ENCODE peak calls at places on chromosomes 4 and X, in four cellular contexts. One of them, this sample, is unnamed.

GRCh38 chrX:29470029-29470428 is 745.3 kb upstream of the MAGEB2 start:
- DNase-seq in K562: no peak
- DNase-seq in HepG2: no peak
- DNase-seq in HEK293T: no peak
- DNase-seq in this sample: no peak

GRCh38 chrX:110853610-110854009 is 58.0 kb upstream of the CHRDL1 start:
- DNase-seq in K562: no peak
- DNase-seq in HepG2: no peak
- DNase-seq in HEK293T: peak; percentile 43
- DNase-seq in this sample: no peak

GRCh38 chrX:41922694-41923171 is 621 bp downstream of the CASK start:
- DNase-seq in K562: no peak
- DNase-seq in HepG2: no peak
- DNase-seq in HEK293T: peak; percentile 17
- DNase-seq in this sample: no peak

GRCh38 chrX:15815779-15816452 is 25.6 kb downstream of the ZRSR2 start:
- DNase-seq in K562: peak; percentile 13
- DNase-seq in HepG2: peak; percentile 5
- DNase-seq in HEK293T: peak; percentile 46
- DNase-seq in this sample: peak; percentile 8

GRCh38 chrX:146006637-146007036 is 189.0 kb downstream of the SLITRK2 start:
- DNase-seq in K562: no peak
- DNase-seq in HepG2: no peak
- DNase-seq in HEK293T: no peak
- DNase-seq in this sample: no peak

GRCh38 chr4:73690051-73690744 is 50.2 kb upstream of the CXCL8 start:
- DNase-seq in K562: no peak
- DNase-seq in HepG2: no peak
- DNase-seq in HEK293T: no peak
- DNase-seq in this sample: no peak

GRCh38 chrX:151984891-151985290 is 10.4 kb upstream of the GABRE start:
- DNase-seq in K562: no peak
- DNase-seq in HepG2: no peak
- DNase-seq in HEK293T: no peak
- DNase-seq in this sample: no peak

GRCh38 chrX:110414679-110415439 is 56.2 kb downstream of the RTL9 start:
- DNase-seq in K562: no peak
- DNase-seq in HepG2: no peak
- DNase-seq in HEK293T: no peak
- DNase-seq in this sample: peak; percentile 15

GRCh38 chrX:47080215-47080914 is 2.1 kb downstream of the RGN start:
- DNase-seq in K562: no peak
- DNase-seq in HepG2: peak; percentile 89
- DNase-seq in HEK293T: no peak
- DNase-seq in this sample: no peak

GRCh38 chr4:48254381-48255072 is 15.1 kb downstream of the TEC start:
- DNase-seq in K562: no peak
- DNase-seq in HepG2: no peak
- DNase-seq in HEK293T: no peak
- DNase-seq in this sample: no peak

GRCh38 chr4:106421441-106422296 is 53.1 kb upstream of the GIMD1 start:
- DNase-seq in K562: no peak
- DNase-seq in HepG2: peak; percentile 50
- DNase-seq in HEK293T: no peak
- DNase-seq in this sample: no peak

GRCh38 chr4:78585633-78586032 is 34.1 kb downstream of the ANXA3 start:
- DNase-seq in K562: no peak
- DNase-seq in HepG2: no peak
- DNase-seq in HEK293T: no peak
- DNase-seq in this sample: no peak

GRCh38 chr4:85756938-85757337 is 282.0 kb downstream of the ARHGAP24 start:
- DNase-seq in K562: peak; percentile 11
- DNase-seq in HepG2: no peak
- DNase-seq in HEK293T: peak; percentile 31
- DNase-seq in this sample: no peak

GRCh38 chr4:146340798-146341197 is 126.5 kb downstream of the REELD1 start:
- DNase-seq in K562: no peak
- DNase-seq in HepG2: no peak
- DNase-seq in HEK293T: no peak
- DNase-seq in this sample: no peak

GRCh38 chr4:177448850-177449249 is 6.6 kb upstream of the AGA start:
- DNase-seq in K562: no peak
- DNase-seq in HepG2: no peak
- DNase-seq in HEK293T: no peak
- DNase-seq in this sample: no peak

GRCh38 chr4:4887426-4887825 is 28.0 kb downstream of the MSX1 start:
- DNase-seq in K562: no peak
- DNase-seq in HepG2: no peak
- DNase-seq in HEK293T: no peak
- DNase-seq in this sample: no peak

GRCh38 chr4:32789026-32789608 is 2068.9 kb downstream of the PCDH7 start:
- DNase-seq in K562: no peak
- DNase-seq in HepG2: no peak
- DNase-seq in HEK293T: no peak
- DNase-seq in this sample: no peak

GRCh38 chr4:87492617-87493016 is 36.6 kb downstream of the SPARCL1 start:
- DNase-seq in K562: no peak
- DNase-seq in HepG2: no peak
- DNase-seq in HEK293T: no peak
- DNase-seq in this sample: no peak

GRCh38 chr4:48295116-48295515 is 25.5 kb upstream of the TEC start:
- DNase-seq in K562: no peak
- DNase-seq in HepG2: no peak
- DNase-seq in HEK293T: no peak
- DNase-seq in this sample: no peak

GRCh38 chrX:66000628-66001275 is 39.1 kb downstream of the VSIG4 start:
- DNase-seq in K562: no peak
- DNase-seq in HepG2: no peak
- DNase-seq in HEK293T: no peak
- DNase-seq in this sample: no peak

GRCh38 chr4:10157478-10158354 is 41.1 kb upstream of the WDR1 start:
- DNase-seq in K562: peak; percentile 79
- DNase-seq in HepG2: peak; percentile 55
- DNase-seq in HEK293T: peak; percentile 80
- DNase-seq in this sample: peak; percentile 9

GRCh38 chrX:129938081-129938480 is 32.1 kb downstream of the UTP14A start:
- DNase-seq in K562: no peak
- DNase-seq in HepG2: no peak
- DNase-seq in HEK293T: no peak
- DNase-seq in this sample: no peak

GRCh38 chr4:56937262-56937661 is 29.6 kb downstream of the REST start:
- DNase-seq in K562: no peak
- DNase-seq in HepG2: no peak
- DNase-seq in HEK293T: no peak
- DNase-seq in this sample: no peak

GRCh38 chr4:17489123-17489522 is 22.8 kb downstream of the QDPR start:
- DNase-seq in K562: no peak
- DNase-seq in HepG2: no peak
- DNase-seq in HEK293T: no peak
- DNase-seq in this sample: no peak

GRCh38 chrX:113699939-113700338 is 859.3 kb upstream of the AMOT start:
- DNase-seq in K562: no peak
- DNase-seq in HepG2: no peak
- DNase-seq in HEK293T: no peak
- DNase-seq in this sample: no peak
- TF ChIP-seq FOXK2 in K562: no peak
- TF ChIP-seq FOXK2 in HepG2: no peak
- TF ChIP-seq FOXK2 in HEK293T: no peak
- TF ChIP-seq FOXK2 in this sample: no peak

GRCh38 chr4:170391066-170391754 is 301.5 kb upstream of the AADAT start:
- DNase-seq in K562: no peak
- DNase-seq in HepG2: no peak
- DNase-seq in HEK293T: no peak
- DNase-seq in this sample: no peak
- TF ChIP-seq FOXK2 in K562: no peak
- TF ChIP-seq FOXK2 in HepG2: no peak
- TF ChIP-seq FOXK2 in HEK293T: no peak
- TF ChIP-seq FOXK2 in this sample: no peak

GRCh38 chr4:46975144-46975543 is 18.2 kb downstream of the GABRA4 start:
- DNase-seq in K562: no peak
- DNase-seq in HepG2: no peak
- DNase-seq in HEK293T: no peak
- DNase-seq in this sample: no peak
- TF ChIP-seq FOXK2 in K562: no peak
- TF ChIP-seq FOXK2 in HepG2: no peak
- TF ChIP-seq FOXK2 in HEK293T: no peak
- TF ChIP-seq FOXK2 in this sample: no peak

GRCh38 chrX:79604364-79604763 is 237.2 kb upstream of the ITM2A start:
- DNase-seq in K562: no peak
- DNase-seq in HepG2: no peak
- DNase-seq in HEK293T: no peak
- DNase-seq in this sample: no peak
- TF ChIP-seq FOXK2 in K562: no peak
- TF ChIP-seq FOXK2 in HepG2: no peak
- TF ChIP-seq FOXK2 in HEK293T: no peak
- TF ChIP-seq FOXK2 in this sample: no peak

GRCh38 chrX:136616987-136617685 is 30.8 kb upstream of the CD40LG start:
- DNase-seq in K562: no peak
- DNase-seq in HepG2: no peak
- DNase-seq in HEK293T: no peak
- DNase-seq in this sample: no peak

GRCh38 chrX:136620780-136621179 is 27.2 kb upstream of the CD40LG start:
- DNase-seq in K562: no peak
- DNase-seq in HepG2: no peak
- DNase-seq in HEK293T: no peak
- DNase-seq in this sample: no peak

GRCh38 chrX:136623400-136623799 is 24.6 kb upstream of the CD40LG start:
- DNase-seq in K562: no peak
- DNase-seq in HepG2: no peak
- DNase-seq in HEK293T: no peak
- DNase-seq in this sample: no peak

GRCh38 chrX:136622568-136622967 is 25.4 kb upstream of the CD40LG start:
- DNase-seq in K562: no peak
- DNase-seq in HepG2: no peak
- DNase-seq in HEK293T: no peak
- DNase-seq in this sample: no peak

DNA sequence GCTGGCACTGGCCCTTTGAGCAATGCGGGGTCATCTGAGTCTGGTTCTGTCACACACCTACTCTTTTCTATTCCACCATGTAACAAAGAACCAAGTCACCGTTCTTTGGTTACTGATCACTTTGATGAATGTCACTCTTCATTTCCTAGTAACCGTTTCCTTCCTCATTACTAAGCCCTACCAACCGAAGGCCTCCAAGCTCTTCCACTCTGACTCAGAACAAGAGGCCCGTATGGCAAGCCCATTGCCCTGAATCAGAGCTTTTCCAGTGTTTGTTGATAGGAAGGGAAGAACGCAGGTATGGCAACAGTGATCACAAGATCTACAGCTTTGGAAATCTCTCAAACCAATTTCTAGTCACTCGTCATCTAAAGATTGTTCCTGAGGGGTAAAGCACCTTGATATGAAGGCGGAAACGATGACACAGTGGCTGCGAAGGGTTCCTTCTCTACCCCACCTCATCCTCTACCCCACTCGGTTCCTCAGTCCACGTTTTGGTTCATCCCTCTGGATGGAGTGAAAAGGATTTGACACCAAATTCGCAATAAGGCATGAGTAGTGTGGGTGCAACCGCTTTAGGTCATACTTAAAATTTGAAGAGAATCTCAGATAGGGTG is 28.0 kb upstream of the CD40LG start:
- DNase-seq in K562: no peak
- DNase-seq in HepG2: no peak
- DNase-seq in HEK293T: no peak
- DNase-seq in this sample: no peak
- TF ChIP-seq FOXK2 in K562: no peak
- TF ChIP-seq FOXK2 in HepG2: no peak
- TF ChIP-seq FOXK2 in HEK293T: no peak
- TF ChIP-seq FOXK2 in this sample: no peak

GRCh38 chr4:81485310-81485980 is 13.7 kb upstream of the RASGEF1B start:
- DNase-seq in K562: no peak
- DNase-seq in HepG2: no peak
- DNase-seq in HEK293T: no peak
- DNase-seq in this sample: no peak

GRCh38 chr4:81490761-81491160 is 19.1 kb upstream of the RASGEF1B start:
- DNase-seq in K562: no peak
- DNase-seq in HepG2: no peak
- DNase-seq in HEK293T: no peak
- DNase-seq in this sample: no peak

GRCh38 chr4:81481151-81481550 is 9.4 kb upstream of the RASGEF1B start:
- DNase-seq in K562: no peak
- DNase-seq in HepG2: no peak
- DNase-seq in HEK293T: no peak
- DNase-seq in this sample: no peak

GRCh38 chr4:81482344-81482743 is 10.6 kb upstream of the RASGEF1B start:
- DNase-seq in K562: no peak
- DNase-seq in HepG2: no peak
- DNase-seq in HEK293T: no peak
- DNase-seq in this sample: no peak

DNA sequence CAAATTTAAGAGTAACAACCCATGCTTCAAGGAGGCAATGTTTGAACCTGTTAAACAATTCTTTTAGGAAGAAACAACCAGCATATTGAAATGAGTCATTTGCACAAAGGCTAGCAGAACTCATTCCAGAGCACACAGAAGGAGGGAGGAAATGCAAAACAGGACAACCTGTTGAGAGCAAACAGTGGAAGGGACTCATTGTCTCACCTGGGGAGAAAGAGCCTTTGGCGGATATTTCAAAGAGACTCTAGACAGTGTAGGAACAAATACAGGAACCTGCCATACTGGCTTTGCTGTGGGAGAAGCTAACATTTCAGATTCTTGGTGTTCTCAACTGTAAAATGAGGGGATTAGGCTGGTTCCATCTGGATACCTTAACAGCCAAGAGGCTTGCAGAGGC is 14.8 kb upstream of the RASGEF1B start:
- DNase-seq in K562: no peak
- DNase-seq in HepG2: no peak
- DNase-seq in HEK293T: no peak
- DNase-seq in this sample: no peak
- TF ChIP-seq FOXK2 in K562: no peak
- TF ChIP-seq FOXK2 in HepG2: no peak
- TF ChIP-seq FOXK2 in HEK293T: no peak
- TF ChIP-seq FOXK2 in this sample: no peak

GRCh38 chr4:3858046-3858730 is 92.0 kb downstream of the ADRA2C start:
- DNase-seq in K562: no peak
- DNase-seq in HepG2: no peak
- DNase-seq in HEK293T: no peak
- DNase-seq in this sample: no peak
- TF ChIP-seq FOXK2 in K562: no peak
- TF ChIP-seq FOXK2 in HepG2: no peak
- TF ChIP-seq FOXK2 in HEK293T: no peak
- TF ChIP-seq FOXK2 in this sample: no peak

GRCh38 chr4:8526363-8526855 is 53.8 kb upstream of the GPR78 start:
- DNase-seq in K562: no peak
- DNase-seq in HepG2: no peak
- DNase-seq in HEK293T: no peak
- DNase-seq in this sample: no peak

GRCh38 chr4:8532245-8532781 is 47.9 kb upstream of the GPR78 start:
- DNase-seq in K562: no peak
- DNase-seq in HepG2: no peak
- DNase-seq in HEK293T: no peak
- DNase-seq in this sample: no peak

GRCh38 chr4:8525383-8526120 is 54.6 kb upstream of the GPR78 start:
- DNase-seq in K562: no peak
- DNase-seq in HepG2: no peak
- DNase-seq in HEK293T: no peak
- DNase-seq in this sample: no peak

GRCh38 chr4:8524595-8525382 is 55.4 kb upstream of the GPR78 start:
- DNase-seq in K562: no peak
- DNase-seq in HepG2: no peak
- DNase-seq in HEK293T: no peak
- DNase-seq in this sample: no peak

GRCh38 chr4:8528713-8529112 is 51.5 kb upstream of the GPR78 start:
- DNase-seq in K562: no peak
- DNase-seq in HepG2: no peak
- DNase-seq in HEK293T: no peak
- DNase-seq in this sample: no peak
- TF ChIP-seq FOXK2 in K562: no peak
- TF ChIP-seq FOXK2 in HepG2: no peak
- TF ChIP-seq FOXK2 in HEK293T: no peak
- TF ChIP-seq FOXK2 in this sample: no peak